ENCODE peak calls at places on chromosomes 3 and 15, in four cellular contexts. Z, L, U and H are unnamed samples.
A peak's percentile ranks its signal among the peaks of the same experiment; 100 is the strongest.

GRCh38 chr15:31489281-31489680 is 162.6 kb downstream of the KLF13 start:
- DNase-seq in Z (no peak), L (no peak), U (no peak), H (peak; percentile 40)

GRCh38 chr15:100889359-100890058 is 9.9 kb downstream of the ALDH1A3 start:
- DNase-seq in Z (peak; percentile 85), L (no peak), U (no peak), H (no peak)

GRCh38 chr3:33318709-33319380 is 41.6 kb downstream of the FBXL2 start:
- DNase-seq in Z (peak; percentile 35), L (no peak), U (no peak), H (no peak)

GRCh38 chr3:51510996-51511395 is 11.2 kb upstream of the DCAF1 start:
- DNase-seq in Z (no peak), L (no peak), U (no peak), H (no peak)

GRCh38 chr15:97224191-97224641 is 736.3 kb upstream of the ARRDC4 start:
- DNase-seq in Z (no peak), L (no peak), U (no peak), H (no peak)

GRCh38 chr3:126607214-126607908 is 47.6 kb downstream of the TXNRD3 start:
- DNase-seq in Z (peak; percentile 75), L (no peak), U (no peak), H (no peak)

GRCh38 chr15:78628227-78628626 is 7.4 kb upstream of the CHRNA3 start:
- DNase-seq in Z (no peak), L (no peak), U (no peak), H (no peak)

GRCh38 chr15:75030023-75030413 is 6.6 kb downstream of the PPCDC start:
- DNase-seq in Z (peak; percentile 43), L (no peak), U (no peak), H (no peak)

GRCh38 chr3:53109822-53110771 is 20.1 kb downstream of the RFT1 start:
- DNase-seq in Z (peak; percentile 69), L (no peak), U (no peak), H (peak; percentile 60)

GRCh38 chr3:11050666-11051323 is 58.2 kb downstream of the SLC6A1 start:
- DNase-seq in Z (no peak), L (no peak), U (no peak), H (no peak)

GRCh38 chr3:33181229-33181628 is 37.4 kb downstream of the SUSD5 start:
- DNase-seq in Z (peak; percentile 33), L (no peak), U (no peak), H (no peak)

GRCh38 chr3:14787630-14788029 is 31.1 kb upstream of the FGD5 start:
- DNase-seq in Z (no peak), L (no peak), U (no peak), H (no peak)

GRCh38 chr15:26260517-26261133 is 397.5 kb upstream of the ATP10A start:
- DNase-seq in Z (peak; percentile 0), L (peak; percentile 47), U (no peak), H (peak; percentile 57)

GRCh38 chr15:59157840-59158700 is 48.6 kb upstream of the LDHAL6B start:
- DNase-seq in Z (no peak), L (no peak), U (no peak), H (no peak)

GRCh38 chr15:36863551-36863950 is 236.8 kb downstream of the MEIS2 start:
- DNase-seq in Z (no peak), L (no peak), U (no peak), H (no peak)

GRCh38 chr3:70531063-70531657 is 218.7 kb upstream of the MDFIC2 start:
- DNase-seq in Z (peak; percentile 41), L (no peak), U (no peak), H (no peak)

GRCh38 chr15:100113351-100114075 is 228.3 kb downstream of the ADAMTS17 start:
- DNase-seq in Z (no peak), L (no peak), U (no peak), H (no peak)

GRCh38 chr3:172285844-172286243 is 162.4 kb downstream of the GHSR start:
- DNase-seq in Z (peak; percentile 71), L (no peak), U (no peak), H (no peak)

GRCh38 chr3:32759342-32759741 is 58.5 kb upstream of the TRIM71 start:
- DNase-seq in Z (no peak), L (no peak), U (no peak), H (no peak)